ENCODE peak calls at places on chromosomes 16 and 17, in nine cellular contexts. G, L, N, J, K, S, E, D and H are unnamed samples.

GRCh38 chr16:67169011-67169451 is 1.3 kb upstream of the NOL3 start:
- DNase-seq in K (no peak), G (no peak), D (no peak), S (no peak), E (no peak), L (no peak), N (peak), J (no peak), H (no peak)

GRCh38 chr17:52721932-52722331 is 563.4 kb upstream of the CA10 start:
- DNase-seq in S (no peak), K (no peak), N (no peak), D (no peak), J (no peak), G (no peak), L (no peak), E (no peak), H (no peak)

GRCh38 chr17:38544839-38545209 is 60.9 kb downstream of the SRCIN1 start:
- DNase-seq in N (no peak), D (no peak), G (peak), E (no peak), J (no peak), L (no peak), S (no peak), K (no peak), H (no peak)

GRCh38 chr17:39357488-39357887 is 43.9 kb downstream of the FBXL20 start:
- DNase-seq in K (no peak), G (no peak), J (no peak), D (no peak), L (no peak), E (no peak), S (no peak), N (no peak), H (no peak)

GRCh38 chr16:57591870-57592485 is 36.5 kb upstream of the ADGRG1 start:
- DNase-seq in N (no peak), G (no peak), D (no peak), K (no peak), E (no peak), S (no peak), L (no peak), J (no peak), H (no peak)

GRCh38 chr16:89274561-89275283 is 57.2 kb downstream of the ZNF778 start:
- DNase-seq in L (no peak), N (no peak), S (no peak), D (no peak), K (no peak), E (no peak), G (no peak), J (no peak), H (no peak)

GRCh38 chr16:30115238-30115637 is 1.9 kb upstream of the GDPD3 start:
- DNase-seq in S (peak), L (no peak), D (no peak), N (no peak), J (no peak), G (peak), K (no peak), E (no peak), H (no peak)

GRCh38 chr17:76272541-76273434 is 7.6 kb downstream of the UBALD2 start:
- DNase-seq in K (no peak), G (peak), L (no peak), J (peak), E (no peak), S (no peak), N (no peak), D (no peak), H (no peak)

GRCh38 chr16:728131-728889 is 1.4 kb downstream of the HAGHL start:
- DNase-seq in G (peak), J (peak), N (no peak), K (peak), S (peak), D (no peak), E (no peak), L (peak), H (no peak)

GRCh38 chr17:59427425-59427921 is 96.0 kb downstream of the YPEL2 start:
- DNase-seq in D (no peak), E (no peak), L (peak), S (no peak), N (no peak), J (peak), K (peak), G (no peak), H (peak)

GRCh38 chr17:50865868-50866260 is 290 bp downstream of the TOB1 start:
- DNase-seq in G (no peak), S (no peak), D (no peak), K (no peak), E (no peak), L (no peak), J (no peak), N (no peak), H (no peak)

GRCh38 chr17:50867856-50868438 is 1.8 kb upstream of the TOB1 start:
- DNase-seq in G (no peak), S (no peak), N (no peak), E (no peak), J (no peak), D (no peak), L (no peak), K (no peak), H (no peak)

GRCh38 chr17:50866950-50867855 is 1.0 kb upstream of the TOB1 start:
- DNase-seq in L (peak), K (peak), J (peak), G (peak), D (peak), S (peak), N (peak), E (peak), H (peak)

GRCh38 chr17:50865060-50865867 is 890 bp downstream of the TOB1 start:
- DNase-seq in K (peak), E (peak), L (peak), N (peak), D (peak), J (peak), G (peak), S (peak), H (peak)

DNA sequence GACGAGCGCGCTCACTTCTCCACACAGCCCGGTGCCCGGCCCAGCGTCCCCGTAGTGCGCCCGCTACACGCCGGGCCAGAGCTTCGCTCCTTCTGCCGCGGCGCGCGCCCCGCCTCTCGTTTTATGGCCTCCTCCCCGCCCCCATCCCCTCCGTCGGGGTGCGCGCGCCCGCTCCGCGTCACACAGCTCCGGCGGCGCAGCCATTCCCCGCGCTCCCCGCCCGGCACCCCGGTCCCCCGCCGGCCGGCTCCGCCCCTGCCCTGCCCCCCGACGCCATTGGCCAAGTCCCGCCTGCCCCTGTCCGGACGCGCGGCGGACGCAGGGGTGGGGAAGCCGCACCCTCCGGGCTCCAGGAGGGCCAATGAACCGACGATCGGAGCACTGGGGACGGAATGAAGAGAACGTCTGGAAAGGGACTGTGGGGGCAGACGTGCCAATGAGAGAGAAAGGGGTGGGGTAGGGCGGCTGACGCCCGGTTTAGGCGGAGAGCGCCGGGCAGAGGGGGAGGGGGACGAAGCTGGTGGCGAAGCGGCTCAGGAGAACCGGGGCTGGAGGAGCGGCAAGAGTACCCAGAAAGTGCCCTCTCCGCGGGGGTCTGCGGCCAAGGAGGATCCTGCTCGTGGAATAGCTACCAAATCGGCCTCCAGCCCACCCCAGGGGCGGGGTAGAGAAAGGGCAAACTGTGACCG is at the start of gene TOB1:
- DNase-seq in E (peak), G (peak), J (peak), L (peak), S (peak), N (peak), D (peak), K (peak), H (peak)
- TF ChIP-seq CTCF in E (peak), G (no peak), J (no peak), L (no peak), S (no peak), N (no peak), D (no peak), K (no peak), H (no peak)

GRCh38 chr16:28597692-28598261 is 927 bp upstream of the SULT1A2 start:
- DNase-seq in E (no peak), G (peak), S (peak), N (no peak), D (no peak), K (peak), L (no peak), J (peak), H (no peak)
- TF ChIP-seq CTCF in E (no peak), G (peak), S (peak), N (no peak), D (no peak), K (no peak), L (no peak), J (no peak), H (no peak)

DNA sequence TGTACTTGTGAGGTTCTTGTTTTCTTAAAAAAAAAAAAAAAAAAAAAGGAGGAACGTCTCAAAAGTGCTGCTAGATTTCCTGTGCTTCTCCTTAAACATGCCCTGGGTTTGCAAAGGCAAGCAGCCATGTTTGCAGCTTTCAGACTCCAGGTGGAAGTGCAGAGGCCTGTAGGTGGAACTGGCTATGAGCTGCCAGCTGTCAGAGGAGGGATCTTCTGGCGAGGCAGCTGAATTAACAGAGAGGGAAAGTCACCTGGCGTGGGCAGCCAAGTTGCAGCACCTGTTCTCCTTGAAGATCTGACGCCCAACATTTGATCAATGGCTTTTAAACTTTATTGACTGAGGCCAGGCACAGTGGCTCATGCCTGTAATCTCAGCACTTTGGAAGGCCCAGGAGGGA is 3.6 kb downstream of the MARVELD3 start:
- DNase-seq in L (no peak), S (no peak), G (no peak), K (no peak), D (no peak), E (no peak), N (no peak), J (no peak), H (no peak)
- TF ChIP-seq CTCF in L (no peak), S (no peak), G (no peak), K (no peak), D (no peak), E (no peak), N (no peak), J (no peak), H (no peak)

GRCh38 chr16:24568392-24568791 is 29.0 kb downstream of the RBBP6 start:
- DNase-seq in E (no peak), L (peak), G (no peak), S (no peak), J (peak), K (peak), D (no peak), N (no peak), H (no peak)

GRCh38 chr16:24562811-24563210 is 23.4 kb downstream of the RBBP6 start:
- DNase-seq in G (no peak), L (no peak), N (no peak), J (no peak), K (no peak), E (no peak), S (no peak), D (no peak), H (no peak)
- TF ChIP-seq CTCF in G (no peak), L (no peak), N (no peak), J (no peak), K (no peak), E (no peak), S (no peak), D (no peak), H (no peak)

GRCh38 chr16:87392823-87393679 is 915 bp downstream of the MAP1LC3B start:
- DNase-seq in K (peak), N (peak), S (peak), J (peak), E (peak), L (peak), G (peak), D (no peak), H (peak)

GRCh38 chr16:87390641-87391323 is 1.4 kb upstream of the MAP1LC3B start:
- DNase-seq in K (no peak), J (no peak), S (no peak), D (no peak), G (peak), N (peak), L (no peak), E (peak), H (no peak)

GRCh38 chr16:87393680-87394055 is 1.5 kb downstream of the MAP1LC3B start:
- DNase-seq in D (no peak), S (no peak), E (no peak), J (no peak), L (no peak), G (no peak), K (no peak), N (no peak), H (no peak)

GRCh38 chr16:87391324-87391949 is 699 bp upstream of the MAP1LC3B start:
- DNase-seq in K (peak), N (peak), L (peak), J (peak), G (peak), E (peak), D (no peak), S (no peak), H (peak)

DNA sequence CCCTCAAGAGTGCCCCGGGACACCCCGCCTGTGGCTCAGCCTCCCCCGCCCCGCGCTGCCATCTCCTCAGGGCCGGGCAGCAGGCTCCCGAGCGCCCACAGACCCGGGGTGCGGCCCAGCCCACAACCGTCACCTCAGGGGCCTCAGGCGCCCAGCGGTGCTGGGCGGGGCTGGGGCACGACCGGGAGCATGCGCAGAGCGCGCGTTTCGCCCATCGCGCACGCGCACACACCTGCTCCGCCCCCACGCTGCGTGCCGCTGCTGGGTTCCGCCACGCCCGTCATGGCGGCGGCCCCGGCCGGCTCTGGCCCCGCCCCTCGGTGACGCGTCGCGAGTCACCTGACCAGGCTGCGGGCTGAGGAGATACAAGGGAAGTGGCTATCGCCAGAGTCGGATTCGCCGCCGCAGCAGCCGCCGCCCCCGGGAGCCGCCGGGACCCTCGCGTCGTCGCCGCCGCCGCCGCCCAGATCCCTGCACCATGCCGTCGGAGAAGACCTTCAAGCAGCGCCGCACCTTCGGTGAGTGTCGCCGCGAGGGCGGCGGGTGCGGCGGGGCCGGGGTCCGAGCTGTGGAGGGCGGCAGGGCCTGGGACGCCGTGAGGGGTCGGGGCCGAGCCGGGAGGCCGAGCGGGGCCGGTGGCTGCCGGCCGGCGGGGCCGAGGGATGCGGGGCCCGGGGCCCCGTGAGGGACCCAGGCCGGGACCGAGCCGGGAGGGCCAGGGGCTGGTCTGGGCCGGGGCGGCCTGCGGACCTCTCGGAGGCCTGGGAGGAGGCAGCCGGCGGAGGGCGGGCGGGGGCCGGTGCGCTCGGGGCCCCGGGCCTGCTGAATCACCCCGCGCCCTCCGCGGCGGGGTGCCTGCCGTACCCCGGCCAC is at the start of gene MAP1LC3B:
- DNase-seq in D (peak), N (peak), J (peak), E (peak), L (peak), K (peak), G (peak), S (peak), H (peak)
- TF ChIP-seq CTCF in D (no peak), N (peak), J (no peak), E (peak), L (no peak), K (no peak), G (no peak), S (no peak), H (no peak)

GRCh38 chr17:19978206-19978802 is 676 bp upstream of the AKAP10 start:
- DNase-seq in L (peak), E (no peak), N (no peak), G (peak), S (peak), J (no peak), K (no peak), D (no peak), H (no peak)
- TF ChIP-seq CTCF in L (no peak), E (no peak), N (no peak), G (no peak), S (peak), J (no peak), K (no peak), D (no peak), H (no peak)

GRCh38 chr16:65704866-65705265 is 583.0 kb upstream of the CDH11 start:
- DNase-seq in G (no peak), S (no peak), L (no peak), J (no peak), N (no peak), K (no peak), D (no peak), E (no peak), H (peak)
- TF ChIP-seq CTCF in G (no peak), S (peak), L (peak), J (peak), N (no peak), K (peak), D (no peak), E (no peak), H (peak)

DNA sequence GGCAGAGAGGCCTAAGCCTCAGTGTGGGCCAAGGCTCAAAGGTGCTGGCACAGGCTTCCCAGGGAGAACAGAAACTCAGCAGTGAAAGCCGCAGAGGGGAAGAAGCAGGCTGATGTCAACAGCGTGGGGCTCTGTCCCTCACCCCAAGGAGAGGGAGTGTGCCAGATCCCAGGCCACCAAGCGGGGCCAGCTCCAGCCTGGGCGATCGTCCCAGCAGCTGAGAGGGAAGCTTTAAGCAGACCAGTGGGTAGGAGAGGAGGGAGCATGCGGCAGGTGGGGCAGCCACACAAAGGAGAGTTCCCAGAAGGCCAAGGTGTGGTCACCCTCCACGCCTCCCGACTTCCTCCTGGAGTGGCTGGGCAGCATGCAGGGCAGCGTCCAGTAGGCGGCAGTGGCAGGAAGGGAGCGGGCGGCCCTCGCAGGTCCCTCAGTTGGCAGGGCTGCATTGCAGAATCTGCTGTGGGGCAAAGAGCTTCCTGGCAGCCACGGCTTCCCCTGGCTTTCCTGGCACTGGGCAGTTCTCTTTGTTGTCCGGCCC is 6.0 kb downstream of the SYNGR2 start:
- DNase-seq in D (no peak), G (peak), K (no peak), L (no peak), N (peak), J (no peak), S (peak), E (peak), H (no peak)
- TF ChIP-seq CTCF in D (no peak), G (peak), K (no peak), L (no peak), N (peak), J (no peak), S (peak), E (peak), H (no peak)

GRCh38 chr16:48089053-48089792 is 66.6 kb downstream of the ABCC12 start:
- DNase-seq in S (no peak), K (no peak), D (no peak), G (no peak), L (no peak), J (no peak), N (no peak), E (no peak), H (no peak)
- TF ChIP-seq CTCF in S (no peak), K (no peak), D (no peak), G (no peak), L (no peak), J (no peak), N (no peak), E (no peak), H (no peak)

DNA sequence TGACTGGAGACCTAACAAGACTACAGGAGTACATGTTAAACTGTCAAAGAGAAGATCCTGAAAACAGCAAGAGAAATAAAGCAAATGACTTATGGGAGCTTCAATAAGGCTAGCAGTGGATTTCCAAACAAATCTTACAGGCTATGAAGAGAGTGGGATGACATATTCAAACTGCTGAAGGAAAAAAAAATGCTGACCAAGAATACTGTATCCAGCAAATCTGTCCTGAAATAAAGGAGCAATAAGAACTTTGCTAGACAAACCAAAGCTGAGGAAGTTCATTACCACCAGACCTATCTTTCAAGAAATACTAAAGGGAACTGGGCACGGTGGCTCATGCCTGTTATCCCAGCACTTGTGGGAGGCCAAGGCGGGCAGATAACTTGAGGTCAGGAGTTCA is 28.6 kb downstream of the ZFP1 start:
- DNase-seq in S (no peak), E (no peak), G (no peak), L (no peak), D (no peak), K (no peak), J (no peak), N (no peak), H (no peak)
- TF ChIP-seq CTCF in S (no peak), E (no peak), G (no peak), L (no peak), D (no peak), K (no peak), J (no peak), N (no peak), H (no peak)